ENCODE peak calls at places on chromosomes 3 and 15, in seven cellular contexts. M is IMR-90, G is neuronal stem cell, S is SK-N-SH, L is OCI-LY7, N is H9, Y is HCT116. F is an unnamed sample.

GRCh38 chr3:48371651-48372376 is at the start of gene FBXW12:
- DNase-seq in M (no peak), N (no peak), Y (no peak), L (no peak), G (no peak), S (no peak), F (no peak)

GRCh38 chr3:49554639-49555265 is 475 bp downstream of the BSN start:
- DNase-seq in M (peak; percentile 10), L (peak; percentile 63), N (peak; percentile 62), Y (no peak), S (no peak), G (peak; percentile 79), F (peak; percentile 92)

GRCh38 chr15:67061811-67062348 is 3.5 kb upstream of the SMAD3 start:
- DNase-seq in G (no peak), M (no peak), S (no peak), Y (no peak), N (no peak), L (no peak), F (no peak)

GRCh38 chr3:43866529-43867353 is 176.0 kb downstream of the ABHD5 start:
- DNase-seq in M (peak; percentile 86), L (no peak), S (no peak), Y (no peak), G (no peak), N (no peak), F (no peak)

GRCh38 chr3:129514563-129514962 is 13.9 kb upstream of the RHO start:
- DNase-seq in M (no peak), S (no peak), G (no peak), Y (no peak), N (no peak), L (no peak), F (no peak)

GRCh38 chr3:53677406-53677805 is 168.8 kb downstream of the CHDH start:
- DNase-seq in Y (no peak), G (no peak), S (peak; percentile 40), M (no peak), N (no peak), L (peak; percentile 10), F (no peak)

GRCh38 chr3:126157083-126157768 is 23.2 kb downstream of the ALDH1L1 start:
- DNase-seq in N (no peak), L (no peak), M (no peak), S (no peak), Y (no peak), G (no peak), F (no peak)

GRCh38 chr3:173688216-173688842 is 290.8 kb downstream of the NLGN1 start:
- DNase-seq in N (no peak), S (no peak), L (no peak), M (peak; percentile 24), G (no peak), Y (no peak), F (no peak)

GRCh38 chr3:9881440-9881839 is 1.4 kb upstream of the CIDEC start:
- DNase-seq in G (no peak), M (no peak), Y (no peak), S (no peak), N (no peak), L (peak; percentile 17), F (no peak)

DNA sequence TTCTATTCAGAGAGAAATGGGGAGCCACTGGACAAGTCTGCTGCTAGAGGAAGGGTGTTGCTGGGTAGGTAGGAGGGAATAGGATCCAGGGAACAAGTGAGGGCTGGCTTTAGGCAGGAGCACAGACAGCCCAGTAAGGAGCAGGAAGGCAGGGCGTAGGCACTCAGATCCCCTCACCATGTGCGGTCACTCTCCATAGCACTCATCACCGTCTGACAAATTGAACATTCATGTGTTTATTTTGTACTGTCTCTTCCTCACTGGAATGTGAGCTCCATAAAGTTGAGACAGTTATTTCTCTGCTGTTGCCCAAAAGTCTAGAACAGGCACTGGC is 24.2 kb upstream of the LRRC34 start:
- DNase-seq in M (no peak), G (no peak), S (no peak), Y (no peak), N (no peak), L (no peak), F (no peak)
- H2AFZ ChIP-seq in M (peak overlapping the region; percentile 59), G (peak overlapping the region; percentile 59), S (peak overlapping the region; percentile 51), Y (no peak overlapping the region), N (no peak overlapping the region), L (peak overlapping the region; percentile 96), F (peak overlapping the region; percentile 89)

GRCh38 chr15:64034519-64034918 is 11.8 kb downstream of the DAPK2 start:
- DNase-seq in Y (no peak), S (no peak), N (no peak), G (no peak), L (no peak), M (no peak), F (no peak)
- H2AFZ ChIP-seq in Y (no peak overlapping the region), S (no peak overlapping the region), N (no peak overlapping the region), G (no peak overlapping the region), L (no peak overlapping the region), M (no peak overlapping the region), F (no peak overlapping the region)

DNA sequence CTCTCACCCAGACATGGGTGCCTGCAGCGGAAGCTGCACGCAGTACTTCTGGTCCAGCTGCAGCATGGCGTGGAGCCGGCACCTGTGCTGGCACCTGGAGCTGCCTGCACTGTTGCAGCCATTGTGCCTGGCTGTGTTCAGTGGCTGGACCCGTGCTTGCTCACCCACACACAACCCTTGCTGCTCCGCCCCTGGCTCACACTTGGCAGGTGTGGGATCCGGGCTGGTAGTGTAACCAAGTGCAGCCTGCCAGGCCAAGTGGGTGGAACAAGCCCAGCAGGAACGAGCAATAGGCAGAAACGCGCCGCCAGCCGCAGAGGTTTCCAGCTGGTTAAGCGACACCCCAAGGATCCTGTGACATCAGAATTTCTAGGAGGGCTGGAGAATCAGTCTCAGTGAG is 11.2 kb upstream of the SCAPER start:
- DNase-seq in S (no peak), M (no peak), Y (no peak), G (no peak), N (no peak), L (no peak), F (no peak)
- H2AFZ ChIP-seq in S (no peak overlapping the region), M (peak overlapping the region; percentile 53), Y (no peak overlapping the region), G (no peak overlapping the region), N (no peak overlapping the region), L (no peak overlapping the region), F (no peak overlapping the region)

GRCh38 chr15:39925112-39925830 is 5.2 kb upstream of the GPR176 start:
- DNase-seq in M (peak; percentile 77), N (no peak), L (no peak), G (no peak), Y (no peak), S (no peak), F (peak; percentile 16)
- H2AFZ ChIP-seq in M (peak overlapping the region; percentile 76), N (no peak overlapping the region), L (no peak overlapping the region), G (no peak overlapping the region), Y (peak overlapping the region; percentile 28), S (peak overlapping the region; percentile 75), F (no peak overlapping the region)

DNA sequence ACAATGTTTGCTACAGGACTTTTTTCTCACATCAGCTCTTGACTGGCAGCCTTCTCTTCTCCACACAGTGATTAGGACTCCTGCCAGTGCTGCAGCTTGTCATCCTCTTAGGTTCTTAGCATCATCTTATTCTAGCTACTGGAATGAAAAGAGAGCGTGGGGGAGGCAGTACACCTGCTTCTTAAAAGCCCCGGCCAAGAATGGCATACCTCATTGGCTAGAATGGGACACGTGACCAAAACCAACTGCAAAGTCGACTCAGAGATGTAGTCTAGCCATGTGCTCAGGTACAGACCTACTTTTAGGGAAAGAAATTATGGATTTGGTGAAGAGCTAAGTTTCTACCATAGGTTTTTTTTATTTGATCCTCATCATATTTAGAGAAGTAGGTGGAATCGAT is 44.1 kb downstream of the RARB start:
- DNase-seq in Y (no peak), S (no peak), G (no peak), M (no peak), L (peak; percentile 23), N (no peak), F (no peak)
- H2AFZ ChIP-seq in Y (no peak overlapping the region), S (no peak overlapping the region), G (no peak overlapping the region), M (no peak overlapping the region), L (peak overlapping the region; percentile 24), N (no peak overlapping the region), F (no peak overlapping the region)

F was measured in neural progenitor cell.